ENCODE peak calls at places on chromosome 1, in four cellular contexts. W is AG04449, N is GM06990, L is omental fat pad. M is an unnamed sample.

GRCh38 chr1:85230305-85230977 is 29.0 kb downstream of the C1orf52 start:
- DNase-seq in W (no peak), N (no peak), L (no peak), M (no peak)

GRCh38 chr1:92969517-92969916 is 8.3 kb upstream of the DIPK1A start:
- DNase-seq in W (no peak), N (no peak), L (no peak), M (no peak)

GRCh38 chr1:109423498-109423897 is 2.8 kb downstream of the PSMA5 start:
- DNase-seq in W (no peak), N (no peak), L (no peak), M (no peak)

GRCh38 chr1:10839188-10839770 is 42.8 kb upstream of the CASZ1 start:
- DNase-seq in W (no peak), N (no peak), L (no peak), M (no peak)

GRCh38 chr1:214857716-214858115 is 224.8 kb upstream of the KCNK2 start:
- DNase-seq in W (no peak), N (no peak), L (no peak), M (no peak)

GRCh38 chr1:233815357-233815756 is 89.1 kb upstream of the SLC35F3 start:
- DNase-seq in W (no peak), N (no peak), L (no peak), M (no peak)

GRCh38 chr1:45340816-45341215 is 576 bp upstream of the MUTYH start:
- DNase-seq in W (no peak), N (no peak), L (no peak), M (no peak)

GRCh38 chr1:169586395-169587255 is at the start of gene F5:
- DNase-seq in W (no peak), N (peak), L (peak), M (peak)

GRCh38 chr1:164611754-164612642 is 53.0 kb downstream of the PBX1 start:
- DNase-seq in W (no peak), N (no peak), L (no peak), M (no peak)

GRCh38 chr1:29415156-29415830 is 179.0 kb downstream of the PTPRU start:
- DNase-seq in W (no peak), N (no peak), L (no peak), M (no peak)

GRCh38 chr1:116711061-116711582 is 43.1 kb upstream of the CD2 start:
- DNase-seq in W (no peak), N (no peak), L (no peak), M (no peak)

GRCh38 chr1:3537359-3537758 is 73.9 kb downstream of the MEGF6 start:
- DNase-seq in W (no peak), N (no peak), L (no peak), M (no peak)

GRCh38 chr1:3536395-3536794 is 74.9 kb downstream of the MEGF6 start:
- DNase-seq in W (no peak), N (no peak), L (no peak), M (no peak)

GRCh38 chr1:3534803-3535637 is 76.3 kb downstream of the MEGF6 start:
- DNase-seq in W (no peak), N (no peak), L (no peak), M (no peak)

GRCh38 chr1:3536796-3537195 is 74.5 kb downstream of the MEGF6 start:
- DNase-seq in W (no peak), N (no peak), L (no peak), M (no peak)

GRCh38 chr1:3535732-3536131 is 75.6 kb downstream of the MEGF6 start:
- DNase-seq in W (no peak), N (no peak), L (no peak), M (no peak)
- TF ChIP-seq CTCF in W (no peak), N (no peak), L (no peak), M (no peak)

GRCh38 chr1:37954316-37954971 is 7.6 kb upstream of the INPP5B start:
- DNase-seq in W (no peak), N (no peak), L (no peak), M (no peak)
- TF ChIP-seq CTCF in W (no peak), N (no peak), L (no peak), M (no peak)

DNA sequence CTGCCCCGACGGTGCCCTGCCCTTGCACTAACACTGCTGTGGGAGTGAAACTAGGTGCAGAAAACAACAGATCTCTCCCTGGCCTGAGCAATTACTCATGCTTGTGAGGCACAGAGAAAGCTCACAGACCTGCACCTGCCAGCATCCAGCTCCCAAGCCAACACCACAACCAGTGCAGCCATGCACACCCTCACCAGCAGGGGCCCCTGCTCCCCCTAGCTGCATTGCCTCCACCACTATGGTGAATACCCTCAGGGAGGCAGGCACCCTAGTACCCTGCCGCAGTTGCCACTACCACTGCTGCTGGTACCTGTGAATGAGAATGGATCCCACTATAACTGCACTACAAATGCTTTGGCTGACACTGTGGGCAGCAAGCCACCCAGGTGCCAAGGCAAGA is 7.1 kb upstream of the DIRAS3 start:
- DNase-seq in W (no peak), N (no peak), L (no peak), M (no peak)
- TF ChIP-seq CTCF in W (no peak), N (peak), L (no peak), M (no peak)

GRCh38 chr1:14365226-14365994 is 233.1 kb upstream of the KAZN start:
- DNase-seq in W (no peak), N (peak), L (no peak), M (no peak)

GRCh38 chr1:14363191-14363590 is 235.3 kb upstream of the KAZN start:
- DNase-seq in W (no peak), N (no peak), L (no peak), M (no peak)

GRCh38 chr1:14366361-14367018 is 232.0 kb upstream of the KAZN start:
- DNase-seq in W (no peak), N (no peak), L (no peak), M (no peak)

GRCh38 chr1:14362331-14362730 is 236.2 kb upstream of the KAZN start:
- DNase-seq in W (no peak), N (no peak), L (no peak), M (no peak)

DNA sequence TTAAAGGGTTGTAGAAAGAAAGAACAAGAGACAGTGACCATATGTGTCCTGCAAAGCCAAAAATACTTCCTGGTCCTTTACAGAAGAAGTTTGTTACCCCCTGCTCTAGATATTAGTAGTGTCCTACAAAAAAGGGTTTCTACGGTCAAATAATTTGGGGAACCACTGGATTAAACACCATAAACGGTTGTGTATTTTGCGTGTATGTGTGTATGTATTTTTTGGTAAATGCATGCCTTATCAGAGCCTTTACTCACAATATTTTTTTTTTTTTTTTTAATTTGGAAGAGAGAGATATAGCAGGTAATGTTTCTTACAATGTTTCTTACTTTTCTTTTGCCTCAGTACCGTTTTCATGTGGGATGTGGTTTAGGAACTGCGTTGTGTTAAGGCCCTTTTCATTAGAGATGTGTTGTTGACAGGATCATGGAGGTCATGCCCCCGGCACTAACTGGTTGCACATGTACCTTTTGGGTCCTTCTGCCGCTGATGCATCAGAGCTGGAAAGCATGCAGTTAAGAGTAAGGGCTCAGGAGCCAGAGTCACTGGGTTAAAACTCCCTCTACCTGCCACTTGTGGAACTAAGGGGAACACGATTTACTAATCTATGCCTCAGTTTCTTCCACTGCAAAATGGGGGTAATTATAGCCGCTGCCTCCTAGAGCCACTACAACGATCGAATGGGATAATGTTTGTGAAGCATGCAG is 234.6 kb upstream of the KAZN start:
- DNase-seq in W (no peak), N (no peak), L (no peak), M (no peak)
- TF ChIP-seq CTCF in W (no peak), N (peak), L (no peak), M (no peak)

GRCh38 chr1:98737835-98738234 is 76.3 kb downstream of the SNX7 start:
- DNase-seq in W (no peak), N (no peak), L (no peak), M (no peak)
- TF ChIP-seq CTCF in W (no peak), N (no peak), L (no peak), M (no peak)

DNA sequence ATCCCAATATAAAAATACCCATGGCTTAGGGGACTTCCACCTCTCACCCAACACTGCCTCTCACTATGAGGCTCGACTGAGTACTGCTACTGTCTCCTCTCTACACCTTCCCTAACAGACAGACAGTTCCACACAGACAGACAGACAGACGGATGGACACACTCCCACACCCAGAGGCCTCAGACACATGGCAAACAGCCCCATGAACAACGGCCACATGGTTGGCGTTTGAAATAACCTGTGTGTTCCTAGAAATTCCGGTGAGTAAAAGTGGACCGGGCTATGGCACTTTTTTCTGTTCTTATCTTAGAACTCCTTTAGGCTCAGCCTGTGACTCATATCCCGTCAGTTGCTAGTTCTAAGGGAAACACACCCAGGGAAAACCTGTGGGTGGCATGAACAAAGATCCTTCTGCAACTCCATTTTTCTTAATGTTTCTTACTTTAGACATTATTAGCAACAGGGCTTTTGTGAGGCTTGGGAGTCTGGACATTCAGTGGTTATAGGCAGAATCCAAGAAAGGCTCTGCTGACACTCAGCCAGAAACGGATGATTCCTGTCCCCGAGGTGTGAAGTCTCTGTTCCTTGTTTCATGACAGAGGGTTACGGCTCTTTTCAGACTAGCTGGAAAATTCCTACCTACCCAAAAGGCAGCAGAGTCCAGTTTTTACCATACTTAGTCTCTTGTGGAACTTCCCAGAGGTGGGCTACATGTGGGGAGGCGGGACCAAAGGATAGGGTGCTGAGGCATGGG is 90.5 kb upstream of the TLR5 start:
- DNase-seq in W (peak), N (no peak), L (no peak), M (no peak)
- TF ChIP-seq CTCF in W (no peak), N (no peak), L (no peak), M (no peak)

GRCh38 chr1:48102766-48103165 is 105.6 kb upstream of the TRABD2B start:
- DNase-seq in W (no peak), N (no peak), L (no peak), M (no peak)

GRCh38 chr1:48107516-48107915 is 110.3 kb upstream of the TRABD2B start:
- DNase-seq in W (no peak), N (no peak), L (no peak), M (no peak)

GRCh38 chr1:48106049-48106448 is 108.9 kb upstream of the TRABD2B start:
- DNase-seq in W (no peak), N (no peak), L (no peak), M (no peak)

GRCh38 chr1:48103495-48103894 is 106.3 kb upstream of the TRABD2B start:
- DNase-seq in W (no peak), N (no peak), L (no peak), M (no peak)

DNA sequence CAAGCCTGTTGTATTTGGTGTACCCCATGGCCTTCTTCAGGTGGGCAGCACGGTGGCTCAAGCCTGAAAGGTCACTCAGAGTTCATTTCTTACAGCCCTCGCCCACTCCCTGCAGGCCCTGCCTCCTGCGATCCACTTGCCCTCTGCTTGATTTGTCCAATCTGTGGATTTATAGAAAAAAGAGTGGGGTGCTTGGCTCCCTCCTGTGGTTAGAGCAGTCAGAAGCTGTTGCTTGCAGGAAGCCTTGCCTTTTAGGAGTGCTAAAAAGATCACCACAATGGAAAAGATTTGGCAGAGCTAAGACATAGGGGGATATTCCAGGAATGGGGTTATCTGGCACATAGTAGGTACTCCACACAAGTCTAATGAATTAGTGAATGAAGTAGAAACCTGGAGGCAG is 108.0 kb upstream of the TRABD2B start:
- DNase-seq in W (no peak), N (no peak), L (no peak), M (no peak)
- TF ChIP-seq CTCF in W (no peak), N (peak), L (no peak), M (no peak)

GRCh38 chr1:18365099-18365705 is 115.5 kb upstream of the KLHDC7A start:
- DNase-seq in W (no peak), N (no peak), L (no peak), M (no peak)
- TF ChIP-seq CTCF in W (no peak), N (no peak), L (no peak), M (no peak)

GRCh38 chr1:174932587-174932986 is 67.2 kb upstream of the CACYBP start:
- DNase-seq in W (no peak), N (no peak), L (no peak), M (no peak)
- TF ChIP-seq CTCF in W (no peak), N (no peak), L (no peak), M (no peak)

GRCh38 chr1:235507623-235508022 is 3.4 kb upstream of the B3GALNT2 start:
- DNase-seq in W (no peak), N (no peak), L (no peak), M (no peak)

GRCh38 chr1:235516862-235517446 is 12.7 kb upstream of the B3GALNT2 start:
- DNase-seq in W (no peak), N (peak), L (no peak), M (no peak)

GRCh38 chr1:235515844-235516512 is 11.7 kb upstream of the B3GALNT2 start:
- DNase-seq in W (no peak), N (no peak), L (no peak), M (no peak)

GRCh38 chr1:235513495-235514366 is 9.5 kb upstream of the B3GALNT2 start:
- DNase-seq in W (no peak), N (peak), L (no peak), M (peak)

DNA sequence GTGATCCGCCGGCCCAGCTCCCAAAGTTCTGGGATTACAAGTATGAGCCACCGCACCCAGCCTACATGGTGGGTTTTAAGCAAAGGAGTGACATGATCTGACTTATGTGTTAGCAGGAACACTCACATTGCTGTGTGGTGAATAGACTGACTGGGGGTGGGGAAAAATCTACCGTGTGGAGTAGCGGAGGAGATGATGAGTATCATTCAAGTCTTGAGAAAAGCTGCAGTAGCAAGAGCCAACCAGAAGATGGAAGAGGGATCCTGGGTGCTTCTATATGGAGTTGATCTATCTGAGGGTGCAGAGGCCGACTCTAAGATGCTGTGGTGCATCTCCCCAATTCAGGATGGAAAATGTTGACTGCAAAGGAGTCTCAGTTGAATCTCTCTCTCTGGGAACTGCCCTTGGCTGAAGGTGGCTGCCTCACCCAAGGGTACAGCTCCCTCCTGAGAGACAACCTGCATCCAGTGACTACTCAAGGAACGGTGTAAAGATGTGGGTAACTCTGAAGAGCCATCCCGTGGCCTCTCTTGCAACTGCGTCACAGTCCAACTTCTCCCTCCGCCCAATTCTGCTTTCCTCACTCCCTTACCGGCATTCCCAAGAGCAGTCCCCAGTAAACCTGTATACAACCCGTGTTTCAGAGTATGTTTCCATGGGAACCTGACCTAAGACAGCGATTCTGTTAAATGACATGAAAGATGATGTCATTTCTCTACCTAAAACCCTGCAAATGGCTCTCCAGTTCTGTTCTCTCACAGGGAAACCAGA is 7.4 kb upstream of the B3GALNT2 start:
- DNase-seq in W (no peak), N (no peak), L (no peak), M (no peak)
- TF ChIP-seq CTCF in W (no peak), N (no peak), L (no peak), M (no peak)